ENCODE peak calls at places on chromosomes 7 and 10, in five cellular contexts. One of them, this sample, is unnamed.

GRCh38 chr7:73549176-73549575 is 8.3 kb downstream of the BCL7B start:
- DNase-seq in neuronal stem cell: no peak
- DNase-seq in IMR-90: no peak
- DNase-seq in H9: no peak
- DNase-seq in mesendoderm: no peak
- DNase-seq in this sample: no peak

GRCh38 chr7:106346678-106347217 is 62.0 kb upstream of the NAMPT start:
- DNase-seq in neuronal stem cell: no peak
- DNase-seq in IMR-90: peak; percentile 97
- DNase-seq in H9: no peak
- DNase-seq in mesendoderm: no peak
- DNase-seq in this sample: peak; percentile 98

GRCh38 chr7:13041368-13041988 is 354.0 kb downstream of the ARL4A start:
- DNase-seq in neuronal stem cell: no peak
- DNase-seq in IMR-90: no peak
- DNase-seq in H9: no peak
- DNase-seq in mesendoderm: no peak
- DNase-seq in this sample: no peak

GRCh38 chr7:114070246-114070645 is 151.4 kb upstream of the PPP1R3A start:
- DNase-seq in neuronal stem cell: no peak
- DNase-seq in IMR-90: no peak
- DNase-seq in H9: no peak
- DNase-seq in mesendoderm: no peak
- DNase-seq in this sample: no peak

GRCh38 chr10:84254552-84255137 is 9.8 kb downstream of the RGR start:
- DNase-seq in neuronal stem cell: no peak
- DNase-seq in IMR-90: no peak
- DNase-seq in H9: no peak
- DNase-seq in mesendoderm: no peak
- DNase-seq in this sample: no peak

GRCh38 chr10:77111611-77112550 is 525.7 kb downstream of the KCNMA1 start:
- DNase-seq in neuronal stem cell: peak; percentile 69
- DNase-seq in IMR-90: peak; percentile 87
- DNase-seq in H9: no peak
- DNase-seq in mesendoderm: peak; percentile 76
- DNase-seq in this sample: peak; percentile 69

GRCh38 chr10:90136731-90137316 is 435.4 kb downstream of the KIF20B start:
- DNase-seq in neuronal stem cell: peak; percentile 20
- DNase-seq in IMR-90: peak; percentile 2
- DNase-seq in H9: peak; percentile 32
- DNase-seq in mesendoderm: peak; percentile 48
- DNase-seq in this sample: peak; percentile 17

GRCh38 chr7:154419344-154419743 is 367.1 kb downstream of the DPP6 start:
- DNase-seq in neuronal stem cell: no peak
- DNase-seq in IMR-90: no peak
- DNase-seq in H9: no peak
- DNase-seq in mesendoderm: no peak
- DNase-seq in this sample: no peak

GRCh38 chr7:26603631-26604030 is 260.8 kb downstream of the SKAP2 start:
- DNase-seq in neuronal stem cell: no peak
- DNase-seq in IMR-90: no peak
- DNase-seq in H9: peak; percentile 70
- DNase-seq in mesendoderm: peak; percentile 94
- DNase-seq in this sample: peak; percentile 9

GRCh38 chr10:5216801-5217200 is 20.2 kb downstream of the AKR1C4 start:
- DNase-seq in neuronal stem cell: no peak
- DNase-seq in IMR-90: no peak
- DNase-seq in H9: no peak
- DNase-seq in mesendoderm: no peak
- DNase-seq in this sample: peak; percentile 1

GRCh38 chr10:125123363-125124113 is 36.8 kb downstream of the CTBP2 start:
- DNase-seq in neuronal stem cell: no peak
- DNase-seq in IMR-90: peak; percentile 69
- DNase-seq in H9: no peak
- DNase-seq in mesendoderm: no peak
- DNase-seq in this sample: peak; percentile 74

GRCh38 chr10:111875760-111876159 is 307.8 kb downstream of the GPAM start:
- DNase-seq in neuronal stem cell: no peak
- DNase-seq in IMR-90: no peak
- DNase-seq in H9: no peak
- DNase-seq in mesendoderm: no peak
- DNase-seq in this sample: no peak

GRCh38 chr7:83394776-83395175 is 232.1 kb upstream of the PCLO start:
- DNase-seq in neuronal stem cell: no peak
- DNase-seq in IMR-90: no peak
- DNase-seq in H9: no peak
- DNase-seq in mesendoderm: no peak
- DNase-seq in this sample: no peak

GRCh38 chr7:94561841-94562514 is 52.4 kb downstream of the CASD1 start:
- DNase-seq in neuronal stem cell: no peak
- DNase-seq in IMR-90: peak; percentile 62
- DNase-seq in H9: no peak
- DNase-seq in mesendoderm: peak; percentile 22
- DNase-seq in this sample: peak; percentile 54

GRCh38 chr7:2248984-2249694 is 7.1 kb downstream of the NUDT1 start:
- DNase-seq in neuronal stem cell: no peak
- DNase-seq in IMR-90: peak; percentile 97
- DNase-seq in H9: peak; percentile 54
- DNase-seq in mesendoderm: peak; percentile 21
- DNase-seq in this sample: peak; percentile 97

GRCh38 chr7:55963584-55964168 is 709 bp upstream of the NIPSNAP2 start:
- DNase-seq in neuronal stem cell: no peak
- DNase-seq in IMR-90: no peak
- DNase-seq in H9: no peak
- DNase-seq in mesendoderm: no peak
- DNase-seq in this sample: no peak

GRCh38 chr10:117168135-117168674 is 29.1 kb upstream of the KCNK18 start:
- DNase-seq in neuronal stem cell: peak; percentile 71
- DNase-seq in IMR-90: peak; percentile 10
- DNase-seq in H9: peak; percentile 84
- DNase-seq in mesendoderm: peak; percentile 74
- DNase-seq in this sample: peak; percentile 35

GRCh38 chr10:112362833-112363232 is 11.1 kb upstream of the ACSL5 start:
- DNase-seq in neuronal stem cell: no peak
- DNase-seq in IMR-90: no peak
- DNase-seq in H9: no peak
- DNase-seq in mesendoderm: no peak
- DNase-seq in this sample: peak; percentile 32

GRCh38 chr10:95693331-95693667 is 428 bp downstream of the TCTN3 start:
- DNase-seq in neuronal stem cell: peak; percentile 3
- DNase-seq in IMR-90: peak; percentile 2
- DNase-seq in H9: no peak
- DNase-seq in mesendoderm: peak; percentile 29
- DNase-seq in this sample: peak; percentile 18

GRCh38 chr10:95698415-95698814 is 4.7 kb upstream of the TCTN3 start:
- DNase-seq in neuronal stem cell: no peak
- DNase-seq in IMR-90: no peak
- DNase-seq in H9: no peak
- DNase-seq in mesendoderm: peak; percentile 2
- DNase-seq in this sample: no peak

GRCh38 chr10:95693668-95694534 is at the start of gene TCTN3:
- DNase-seq in neuronal stem cell: peak; percentile 99
- DNase-seq in IMR-90: peak; percentile 100
- DNase-seq in H9: peak; percentile 99
- DNase-seq in mesendoderm: peak; percentile 100
- DNase-seq in this sample: peak; percentile 100

GRCh38 chr10:95697429-95697828 is 3.7 kb upstream of the TCTN3 start:
- DNase-seq in neuronal stem cell: no peak
- DNase-seq in IMR-90: no peak
- DNase-seq in H9: no peak
- DNase-seq in mesendoderm: no peak
- DNase-seq in this sample: no peak

DNA sequence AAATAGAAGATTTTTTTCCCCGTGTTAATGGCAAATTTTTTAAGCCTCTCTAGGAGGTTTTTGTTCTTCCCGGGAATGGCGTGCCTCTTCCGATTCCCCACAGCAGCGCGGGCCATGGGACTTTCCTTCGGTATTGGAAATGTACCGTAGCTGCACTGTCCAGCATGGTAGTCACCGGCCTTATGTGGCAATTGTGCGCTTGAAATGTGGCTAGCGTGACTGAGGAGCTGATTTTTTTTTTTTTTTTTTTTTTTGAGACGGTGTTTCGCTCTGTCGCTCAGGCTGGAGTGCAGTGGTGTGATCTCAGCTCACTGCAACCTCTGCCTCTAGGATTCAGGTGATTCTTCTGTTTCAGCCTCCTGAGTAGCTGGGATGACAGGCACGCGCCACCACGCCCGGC is 938 bp upstream of the TCTN3 start:
- DNase-seq in neuronal stem cell: no peak
- DNase-seq in IMR-90: no peak
- DNase-seq in H9: no peak
- DNase-seq in mesendoderm: no peak
- DNase-seq in this sample: no peak
- H2BK5ac ChIP-seq in neuronal stem cell: no peak overlapping the region
- H2BK5ac ChIP-seq in IMR-90: no peak overlapping the region
- H2BK5ac ChIP-seq in H9: no peak overlapping the region
- H2BK5ac ChIP-seq in mesendoderm: no peak overlapping the region
- H2BK5ac ChIP-seq in this sample: no peak overlapping the region

DNA sequence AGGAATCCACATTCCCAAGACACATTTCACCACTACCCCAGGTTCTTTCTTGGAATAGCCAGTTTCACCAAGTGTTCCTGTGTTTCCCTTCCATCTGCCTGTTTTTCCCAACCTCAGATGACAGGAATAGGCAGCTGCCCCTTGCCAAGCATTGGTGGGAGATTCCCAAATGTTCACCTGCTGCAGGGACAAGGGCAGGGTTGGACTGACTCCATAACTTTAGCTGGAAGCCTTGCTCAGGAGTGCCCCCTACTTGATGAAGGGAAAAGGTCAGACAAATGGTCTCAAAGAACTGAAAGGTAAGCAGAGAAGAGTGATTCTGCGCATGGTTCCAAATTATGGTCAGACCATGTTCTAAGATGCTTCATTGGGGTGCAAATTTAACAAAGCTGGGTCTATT is 45.1 kb upstream of the LYZL1 start:
- DNase-seq in neuronal stem cell: no peak
- DNase-seq in IMR-90: no peak
- DNase-seq in H9: peak; percentile 52
- DNase-seq in mesendoderm: peak; percentile 68
- DNase-seq in this sample: no peak
- H2BK5ac ChIP-seq in neuronal stem cell: no peak overlapping the region
- H2BK5ac ChIP-seq in IMR-90: no peak overlapping the region
- H2BK5ac ChIP-seq in H9: no peak overlapping the region
- H2BK5ac ChIP-seq in mesendoderm: no peak overlapping the region
- H2BK5ac ChIP-seq in this sample: no peak overlapping the region

GRCh38 chr7:92698237-92698841 is 108.1 kb upstream of the FAM133B start:
- DNase-seq in neuronal stem cell: peak; percentile 12
- DNase-seq in IMR-90: peak; percentile 92
- DNase-seq in H9: no peak
- DNase-seq in mesendoderm: no peak
- DNase-seq in this sample: peak; percentile 90
- H2BK5ac ChIP-seq in neuronal stem cell: no peak overlapping the region
- H2BK5ac ChIP-seq in IMR-90: peak overlapping the region; percentile 93
- H2BK5ac ChIP-seq in H9: no peak overlapping the region
- H2BK5ac ChIP-seq in mesendoderm: no peak overlapping the region
- H2BK5ac ChIP-seq in this sample: peak overlapping the region; percentile 40

GRCh38 chr10:114678806-114679205 is 20.7 kb upstream of the ABLIM1 start:
- DNase-seq in neuronal stem cell: no peak
- DNase-seq in IMR-90: no peak
- DNase-seq in H9: no peak
- DNase-seq in mesendoderm: no peak
- DNase-seq in this sample: no peak

GRCh38 chr10:114681542-114681941 is 23.5 kb upstream of the ABLIM1 start:
- DNase-seq in neuronal stem cell: no peak
- DNase-seq in IMR-90: peak; percentile 31
- DNase-seq in H9: no peak
- DNase-seq in mesendoderm: no peak
- DNase-seq in this sample: peak; percentile 28

GRCh38 chr10:114682121-114682520 is 24.0 kb upstream of the ABLIM1 start:
- DNase-seq in neuronal stem cell: no peak
- DNase-seq in IMR-90: no peak
- DNase-seq in H9: no peak
- DNase-seq in mesendoderm: no peak
- DNase-seq in this sample: no peak

GRCh38 chr10:114680557-114681117 is 22.6 kb upstream of the ABLIM1 start:
- DNase-seq in neuronal stem cell: no peak
- DNase-seq in IMR-90: no peak
- DNase-seq in H9: no peak
- DNase-seq in mesendoderm: no peak
- DNase-seq in this sample: no peak

DNA sequence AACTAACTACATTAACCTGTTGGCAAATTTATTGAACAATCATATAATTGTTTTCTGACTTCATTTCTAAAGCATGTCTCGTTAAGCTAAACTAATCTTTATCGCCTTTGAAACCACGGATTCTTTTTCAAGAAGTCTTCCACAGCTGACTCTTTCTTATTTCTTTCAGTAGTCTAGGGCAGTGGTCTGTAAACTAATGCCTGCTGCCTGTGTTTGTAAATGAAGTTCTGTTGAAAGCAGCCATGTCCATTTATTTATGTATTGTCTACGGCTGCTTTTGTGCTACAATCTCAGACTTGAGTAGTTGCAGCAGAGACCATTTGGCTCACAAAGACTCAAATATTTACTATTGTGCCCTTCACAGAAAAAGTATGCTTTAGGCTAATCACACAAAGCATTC is 20.2 kb upstream of the ABLIM1 start:
- DNase-seq in neuronal stem cell: peak; percentile 24
- DNase-seq in IMR-90: no peak
- DNase-seq in H9: no peak
- DNase-seq in mesendoderm: no peak
- DNase-seq in this sample: no peak
- H2BK5ac ChIP-seq in neuronal stem cell: no peak overlapping the region
- H2BK5ac ChIP-seq in IMR-90: no peak overlapping the region
- H2BK5ac ChIP-seq in H9: no peak overlapping the region
- H2BK5ac ChIP-seq in mesendoderm: no peak overlapping the region
- H2BK5ac ChIP-seq in this sample: no peak overlapping the region

DNA sequence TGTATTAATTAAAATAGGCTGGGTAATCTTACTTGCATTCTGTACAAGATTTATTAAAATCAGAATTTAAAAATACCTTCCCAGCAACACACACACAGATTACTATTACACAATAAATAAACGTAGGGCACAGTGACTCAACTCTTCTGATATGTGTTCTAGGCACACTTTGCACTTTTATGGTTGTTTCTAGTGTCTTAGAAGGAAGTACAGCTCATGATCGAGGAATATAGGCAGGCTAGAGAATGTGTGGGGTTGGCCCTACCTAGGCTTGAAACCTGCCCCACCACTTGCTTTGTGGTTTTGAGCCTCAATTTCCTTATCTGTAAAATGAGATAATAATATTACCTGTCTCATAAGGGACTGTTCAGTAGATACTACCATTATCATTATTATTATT is 30.5 kb downstream of the ARMC3 start:
- DNase-seq in neuronal stem cell: no peak
- DNase-seq in IMR-90: no peak
- DNase-seq in H9: no peak
- DNase-seq in mesendoderm: no peak
- DNase-seq in this sample: no peak
- H2BK5ac ChIP-seq in neuronal stem cell: no peak overlapping the region
- H2BK5ac ChIP-seq in IMR-90: no peak overlapping the region
- H2BK5ac ChIP-seq in H9: no peak overlapping the region
- H2BK5ac ChIP-seq in mesendoderm: no peak overlapping the region
- H2BK5ac ChIP-seq in this sample: no peak overlapping the region

This sample was measured in mesenchymal stem cell.